ENCODE peak calls at places on chromosomes 3 and 15, in nine cellular contexts. T is A549, I is AG10803, F is fibroblast of lung, U is stomach, H is foreskin fibroblast, S is thoracic aorta, J is astrocyte of the spinal cord, X is nephron progenitor cell. B is an unnamed sample.

GRCh38 chr3:45381168-45381852 is 7.1 kb upstream of the LARS2 start:
- DNase-seq in U (no peak), H (no peak), F (no peak), S (no peak), X (no peak), I (no peak), T (no peak), J (no peak), B (no peak)

GRCh38 chr3:102512734-102513518 is 78.1 kb downstream of the ZPLD1 start:
- DNase-seq in J (peak; percentile 29), F (peak; percentile 25), U (no peak), T (no peak), H (no peak), S (no peak), X (no peak), I (no peak), B (no peak)

GRCh38 chr15:71232411-71232810 is 117.1 kb downstream of the THSD4 start:
- DNase-seq in J (no peak), F (peak; percentile 19), H (no peak), I (no peak), T (no peak), X (no peak), U (no peak), S (no peak), B (no peak)

GRCh38 chr15:62903437-62903836 is 139.1 kb upstream of the TPM1 start:
- DNase-seq in J (no peak), X (no peak), H (no peak), S (no peak), I (no peak), U (no peak), T (no peak), F (no peak), B (no peak)

GRCh38 chr3:11379824-11380281 is 107.7 kb downstream of the ATG7 start:
- DNase-seq in X (no peak), I (peak; percentile 16), H (no peak), S (no peak), T (no peak), F (peak; percentile 59), J (peak; percentile 58), U (no peak), B (no peak)

GRCh38 chr15:66901336-66902100 is 163.9 kb upstream of the SMAD3 start:
- DNase-seq in S (no peak), X (no peak), I (peak; percentile 61), U (no peak), T (peak; percentile 45), H (no peak), J (peak; percentile 43), F (peak; percentile 62), B (no peak)

GRCh38 chr15:25737218-25737643 is 125.9 kb downstream of the ATP10A start:
- DNase-seq in I (peak; percentile 9), F (peak; percentile 48), S (no peak), H (peak; percentile 11), T (no peak), U (no peak), X (no peak), J (peak; percentile 50), B (no peak)

GRCh38 chr3:58025824-58026579 is 17.8 kb downstream of the FLNB start:
- DNase-seq in F (peak; percentile 65), I (no peak), H (no peak), U (peak; percentile 71), X (no peak), J (peak; percentile 61), T (peak; percentile 47), S (no peak), B (no peak)

GRCh38 chr3:179825527-179826246 is 172.8 kb downstream of the USP13 start:
- DNase-seq in X (no peak), U (no peak), T (no peak), I (no peak), S (no peak), J (no peak), H (no peak), F (no peak), B (no peak)

DNA sequence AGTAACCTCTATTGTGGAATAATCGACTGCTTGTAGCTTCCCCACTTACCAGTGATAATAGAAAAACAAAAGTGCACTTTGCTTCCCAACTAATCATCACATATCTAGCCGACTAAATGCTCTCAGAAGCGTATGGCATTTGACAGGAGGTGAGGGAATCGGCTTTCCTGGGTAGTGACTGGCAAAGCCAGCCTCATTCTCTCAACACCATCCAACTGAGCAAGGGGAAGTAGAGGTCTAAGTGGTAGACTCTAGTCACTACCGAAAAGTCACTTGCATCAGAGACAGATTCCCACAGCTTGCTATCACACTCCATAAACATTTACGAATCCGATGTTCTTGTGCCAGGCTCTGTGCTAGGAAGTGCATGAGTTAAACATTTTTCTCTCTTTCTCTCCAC is 12.1 kb downstream of the ZNF385D start:
- DNase-seq in S (no peak), X (no peak), U (no peak), T (no peak), J (no peak), H (no peak), F (no peak), I (no peak), B (no peak)
- TF ChIP-seq CTCF in S (no peak), X (no peak), U (no peak), T (no peak), J (no peak), H (no peak), F (no peak), I (no peak), B (no peak)

GRCh38 chr3:88678747-88679146 is 428.7 kb upstream of the EPHA3 start:
- DNase-seq in F (no peak), H (no peak), J (no peak), I (no peak), T (no peak), U (no peak), S (no peak), X (no peak), B (no peak)
- TF ChIP-seq CTCF in F (no peak), H (no peak), J (no peak), I (no peak), T (no peak), U (no peak), S (no peak), X (no peak), B (no peak)

GRCh38 chr3:39915027-39915426 is 105.6 kb downstream of the MYRIP start:
- DNase-seq in U (no peak), H (no peak), F (no peak), X (no peak), S (no peak), J (no peak), I (no peak), T (no peak), B (no peak)

GRCh38 chr3:39910135-39910534 is 100.7 kb downstream of the MYRIP start:
- DNase-seq in F (no peak), X (no peak), I (no peak), T (no peak), S (no peak), H (no peak), J (no peak), U (no peak), B (no peak)

GRCh38 chr3:39907981-39908380 is 98.6 kb downstream of the MYRIP start:
- DNase-seq in I (peak; percentile 15), S (no peak), F (peak; percentile 5), H (peak; percentile 38), T (no peak), J (peak; percentile 28), U (no peak), X (peak; percentile 4), B (no peak)

GRCh38 chr3:39910828-39911464 is 101.5 kb downstream of the MYRIP start:
- DNase-seq in X (no peak), I (peak; percentile 61), H (peak; percentile 55), J (peak; percentile 70), F (peak; percentile 68), T (no peak), S (no peak), U (no peak), B (no peak)

DNA sequence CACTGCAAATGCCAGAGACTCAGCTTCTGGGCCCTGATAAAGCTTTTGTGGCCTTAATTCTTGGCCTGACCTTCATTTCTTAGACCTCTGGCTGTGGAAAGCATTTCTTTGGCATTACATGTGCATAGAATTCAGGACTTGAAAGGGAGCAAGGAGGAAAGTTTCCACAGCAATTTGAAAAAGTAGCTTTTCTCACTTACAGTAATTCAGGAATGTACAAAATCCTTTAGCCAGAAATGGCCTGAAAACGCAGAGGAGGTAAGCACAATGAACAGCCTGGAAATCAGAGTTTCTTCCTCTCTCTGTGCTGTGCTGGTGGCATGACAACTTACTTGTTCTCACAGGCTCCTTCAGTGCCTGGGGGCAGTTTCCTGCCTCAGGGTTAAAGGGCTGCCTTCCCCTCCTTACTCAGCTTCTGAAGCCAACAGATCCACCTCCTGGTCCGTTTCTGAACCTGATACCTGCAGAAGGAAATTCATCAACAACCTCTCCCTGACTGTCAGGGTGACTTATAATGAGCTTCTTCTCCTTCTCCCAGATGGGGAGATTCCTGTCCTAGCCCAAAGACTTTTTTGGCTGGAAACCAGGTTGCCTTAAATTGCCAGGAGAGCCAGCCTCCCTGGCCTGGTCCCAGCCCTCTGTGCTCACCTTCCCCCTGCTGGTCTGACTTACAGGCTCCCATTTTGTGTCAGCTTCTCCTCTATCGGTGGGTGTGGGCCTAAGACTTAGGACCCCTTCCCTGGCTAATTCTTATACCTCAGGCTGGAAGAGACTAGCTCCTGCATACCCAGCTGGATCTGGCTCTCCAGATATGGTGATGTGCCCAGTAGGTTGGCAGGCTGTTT is 102.3 kb downstream of the MYRIP start:
- DNase-seq in F (peak; percentile 83), H (peak; percentile 24), U (no peak), J (peak; percentile 83), S (no peak), X (peak; percentile 5), I (peak; percentile 72), T (no peak), B (no peak)
- TF ChIP-seq CTCF in F (no peak), H (no peak), U (no peak), J (no peak), S (no peak), X (no peak), I (no peak), T (no peak), B (no peak)

GRCh38 chr3:63228677-63229076 is 49.4 kb upstream of the SYNPR start:
- DNase-seq in F (peak; percentile 44), X (peak; percentile 35), H (peak; percentile 18), I (peak; percentile 48), S (no peak), T (peak; percentile 19), U (no peak), J (peak; percentile 31), B (peak; percentile 13)

GRCh38 chr3:63230146-63230545 is 48.0 kb upstream of the SYNPR start:
- DNase-seq in T (no peak), S (no peak), F (no peak), H (no peak), J (no peak), X (no peak), U (no peak), I (no peak), B (no peak)

GRCh38 chr3:63232764-63233396 is 45.2 kb upstream of the SYNPR start:
- DNase-seq in H (no peak), J (peak; percentile 14), X (no peak), T (no peak), I (peak; percentile 11), F (peak; percentile 9), U (no peak), S (no peak), B (no peak)

GRCh38 chr3:63228087-63228486 is 50.0 kb upstream of the SYNPR start:
- DNase-seq in F (no peak), I (no peak), J (no peak), H (no peak), U (no peak), S (no peak), X (no peak), T (no peak), B (no peak)

DNA sequence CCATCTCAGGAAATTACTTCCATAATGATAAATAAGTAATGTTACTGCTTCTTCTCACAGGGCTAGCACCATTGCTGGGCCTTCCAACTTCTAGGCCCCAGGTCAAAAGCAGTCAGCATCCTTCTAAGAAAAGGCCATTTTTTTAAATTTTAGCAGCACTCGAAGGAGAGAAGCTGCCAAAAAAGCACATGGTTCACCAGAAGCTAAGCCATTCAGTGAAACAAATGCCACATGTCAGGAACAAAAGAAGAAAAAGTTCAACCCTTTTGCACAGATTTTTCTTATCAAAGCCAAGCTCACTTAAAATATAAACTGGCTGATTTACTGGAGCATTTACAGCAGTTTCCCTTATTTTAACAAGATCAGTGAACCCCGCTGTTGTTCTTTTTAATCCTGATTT is 46.6 kb upstream of the SYNPR start:
- DNase-seq in F (no peak), U (no peak), T (no peak), J (no peak), X (no peak), H (no peak), I (no peak), S (no peak), B (no peak)
- TF ChIP-seq CTCF in F (no peak), U (no peak), T (no peak), J (no peak), X (no peak), H (no peak), I (no peak), S (no peak), B (no peak)